ENCODE peak calls at places on chromosomes 6 and 20, in four cellular contexts. V is non-pigmented ciliary epithelial cell, T is fibroblast of mammary gland, L is GM06990. J is an unnamed sample.
A peak's percentile ranks its signal among the peaks of the same experiment; 100 is the strongest.

GRCh38 chr6:28474441-28475219 is 31.3 kb upstream of the ZSCAN23 start:
- DNase-seq in T (peak; percentile 93), V (peak; percentile 72), L (peak; percentile 57), J (peak; percentile 83)

GRCh38 chr6:130453230-130453629 is 87.4 kb downstream of the TMEM200A start:
- DNase-seq in L (no peak), T (peak; percentile 57), V (peak; percentile 80), J (peak; percentile 25)

GRCh38 chr6:147949981-147950622 is 392.5 kb upstream of the SASH1 start:
- DNase-seq in T (no peak), V (no peak), L (no peak), J (peak; percentile 26)

GRCh38 chr6:15901141-15902115 is 227.5 kb upstream of the MYLIP start:
- DNase-seq in T (no peak), L (peak; percentile 80), V (no peak), J (peak; percentile 72)

GRCh38 chr20:19181552-19181951 is 30.9 kb upstream of the SLC24A3 start:
- DNase-seq in L (peak; percentile 37), T (peak; percentile 4), V (no peak), J (no peak)

GRCh38 chr6:163200299-163201093 is 214.0 kb upstream of the QKI start:
- DNase-seq in L (no peak), T (no peak), V (no peak), J (no peak)

GRCh38 chr6:155850408-155850841 is 394.8 kb upstream of the NOX3 start:
- DNase-seq in T (peak; percentile 22), V (no peak), L (no peak), J (peak; percentile 29)

GRCh38 chr6:13924146-13924948 is 405 bp upstream of the RNF182 start:
- DNase-seq in T (peak; percentile 39), V (no peak), L (peak; percentile 8), J (peak; percentile 13)

GRCh38 chr6:149438855-149439254 is 38.8 kb downstream of the SUMO4 start:
- DNase-seq in T (no peak), L (no peak), V (no peak), J (no peak)

GRCh38 chr20:51400051-51400926 is 142.2 kb downstream of the NFATC2 start:
- DNase-seq in T (no peak), L (peak; percentile 87), V (no peak), J (no peak)

J was measured in MCF 10A.